ENCODE peak calls at places on chromosome 3, in seven cellular contexts. L is WTC11; Y is activated T-cell treated with anti-CD3 and anti-CD28 coated beads, Interleukin-2, amount 50 U/mL, for 24 hours; K is iris pigment epithelial cell; W is HTR-8/SVneo; T is A549; R is astrocyte of the hippocampus. B is an unnamed sample.
A peak's percentile ranks its signal among the peaks of the same experiment; 100 is the strongest.

GRCh38 chr3:88677311-88677710 is 430.1 kb upstream of the EPHA3 start:
- DNase-seq in L (no peak), Y (no peak), K (no peak), W (no peak), T (no peak), R (no peak), B (no peak)

GRCh38 chr3:128351476-128352085 is 115.1 kb downstream of the DNAJB8 start:
- DNase-seq in L (no peak), Y (no peak), K (no peak), W (no peak), T (no peak), R (no peak), B (no peak)

GRCh38 chr3:172317984-172318383 is 130.3 kb downstream of the GHSR start:
- DNase-seq in L (no peak), Y (no peak), K (peak; percentile 89), W (peak; percentile 57), T (peak; percentile 18), R (peak; percentile 91), B (peak; percentile 70)

GRCh38 chr3:8239718-8240698 is 261.6 kb upstream of the LMCD1 start:
- DNase-seq in L (peak; percentile 22), Y (no peak), K (peak; percentile 53), W (peak; percentile 1), T (peak; percentile 66), R (peak; percentile 71), B (peak; percentile 33)

GRCh38 chr3:161851941-161852566 is 355.4 kb downstream of the OTOL1 start:
- DNase-seq in L (peak; percentile 85), Y (peak; percentile 37), K (peak; percentile 47), W (peak; percentile 27), T (peak; percentile 53), R (peak; percentile 53), B (peak; percentile 21)

GRCh38 chr3:72665701-72666443 is 182.4 kb downstream of the SHQ1 start:
- DNase-seq in L (peak; percentile 65), Y (peak; percentile 59), K (peak; percentile 21), W (no peak), T (peak; percentile 35), R (peak; percentile 27), B (no peak)

GRCh38 chr3:72613871-72614270 is 234.4 kb downstream of the SHQ1 start:
- DNase-seq in L (no peak), Y (no peak), K (no peak), W (no peak), T (no peak), R (no peak), B (no peak)

GRCh38 chr3:102715030-102715697 is 280.3 kb downstream of the ZPLD1 start:
- DNase-seq in L (no peak), Y (no peak), K (peak; percentile 33), W (no peak), T (peak; percentile 17), R (peak; percentile 36), B (peak; percentile 44)

GRCh38 chr3:57856675-57857074 is 100.6 kb downstream of the SLMAP start:
- DNase-seq in L (no peak), Y (no peak), K (peak; percentile 25), W (no peak), T (peak; percentile 33), R (peak; percentile 4), B (no peak)

GRCh38 chr3:135168822-135169221 is 373.8 kb downstream of the EPHB1 start:
- DNase-seq in L (no peak), Y (no peak), K (no peak), W (no peak), T (no peak), R (no peak), B (no peak)

GRCh38 chr3:23418026-23418425 is 214.9 kb downstream of the UBE2E2 start:
- DNase-seq in L (no peak), Y (no peak), K (no peak), W (no peak), T (no peak), R (no peak), B (no peak)

GRCh38 chr3:24220859-24221657 is 273.6 kb downstream of the THRB start:
- DNase-seq in L (no peak), Y (no peak), K (peak; percentile 98), W (peak; percentile 73), T (peak; percentile 53), R (peak; percentile 95), B (no peak)

GRCh38 chr3:69197922-69198540 is 75.6 kb upstream of the LMOD3 start:
- DNase-seq in L (no peak), Y (peak; percentile 64), K (no peak), W (no peak), T (no peak), R (no peak), B (no peak)

GRCh38 chr3:33074217-33075067 is 22.5 kb downstream of the GLB1 start:
- DNase-seq in L (peak; percentile 79), Y (peak; percentile 74), K (peak; percentile 75), W (peak; percentile 87), T (peak; percentile 76), R (peak; percentile 84), B (peak; percentile 58)

GRCh38 chr3:49940667-49941249 is 808 bp downstream of the RBM6 start:
- DNase-seq in L (no peak), Y (no peak), K (no peak), W (no peak), T (no peak), R (no peak), B (no peak)

GRCh38 chr3:45937206-45938042 is 5.8 kb upstream of the CXCR6 start:
- DNase-seq in L (no peak), Y (no peak), K (no peak), W (no peak), T (no peak), R (no peak), B (no peak)

GRCh38 chr3:147407107-147407494 is 758 bp upstream of the ZIC4 start:
- DNase-seq in L (peak; percentile 41), Y (no peak), K (no peak), W (no peak), T (no peak), R (no peak), B (no peak)

B was measured in SW480.